ENCODE peak calls at places on chromosomes 12 and 14, in four cellular contexts. C is HepG2, O is GM12878, E is H1. Y is an unnamed sample.

GRCh38 chr14:75812592-75812991 is 151.5 kb downstream of the TTLL5 start:
- DNase-seq in O (no peak), E (no peak), C (no peak), Y (peak; percentile 3)

GRCh38 chr14:104558231-104559042 is 21.1 kb upstream of the C14orf180 start:
- DNase-seq in O (no peak), E (no peak), C (no peak), Y (no peak)

GRCh38 chr12:93860659-93861373 is 183.6 kb downstream of the CRADD start:
- DNase-seq in E (no peak), O (no peak), C (no peak), Y (no peak)

GRCh38 chr12:47981496-47982260 is 18.3 kb downstream of the TMEM106C start:
- DNase-seq in O (no peak), E (no peak), C (peak; percentile 34), Y (no peak)

GRCh38 chr14:57983235-57983634 is 117.3 kb upstream of the SLC35F4 start:
- DNase-seq in O (no peak), C (no peak), E (no peak), Y (no peak)

GRCh38 chr12:569803-570236 is 93.4 kb downstream of the NINJ2 start:
- DNase-seq in C (peak; percentile 66), E (no peak), O (no peak), Y (peak; percentile 87)

GRCh38 chr12:3122841-3123678 is 45.9 kb downstream of the TSPAN9 start:
- DNase-seq in E (no peak), O (no peak), C (no peak), Y (no peak)

GRCh38 chr14:79157369-79157768 is 987.2 kb downstream of the NRXN3 start:
- DNase-seq in O (no peak), C (no peak), E (no peak), Y (no peak)

GRCh38 chr12:51926718-51927117 is 19.4 kb downstream of the ACVRL1 start:
- DNase-seq in C (peak; percentile 23), E (no peak), O (no peak), Y (peak; percentile 38)

GRCh38 chr12:53754633-53755261 is 3.0 kb upstream of the CISTR start:
- DNase-seq in C (no peak), O (no peak), E (no peak), Y (no peak)

GRCh38 chr12:50062733-50063452 is 5.5 kb downstream of the ASIC1 start:
- DNase-seq in C (no peak), O (no peak), E (no peak), Y (no peak)

GRCh38 chr12:6452245-6452731 is 446 bp downstream of the TAPBPL start:
- DNase-seq in C (no peak), O (no peak), E (no peak), Y (no peak)

GRCh38 chr12:115166698-115167315 is 482.8 kb upstream of the TBX3 start:
- DNase-seq in C (peak; percentile 18), O (no peak), E (no peak), Y (no peak)

GRCh38 chr12:105018761-105019160 is 32.6 kb downstream of the NOPCHAP1 start:
- DNase-seq in O (no peak), E (no peak), C (no peak), Y (no peak)

GRCh38 chr14:68688872-68689371 is 103.9 kb downstream of the ZFP36L1 start:
- DNase-seq in C (no peak), E (no peak), O (no peak), Y (no peak)

GRCh38 chr12:90627180-90627896 is 327.6 kb downstream of the CCER1 start:
- DNase-seq in E (no peak), O (no peak), C (no peak), Y (no peak)

DNA sequence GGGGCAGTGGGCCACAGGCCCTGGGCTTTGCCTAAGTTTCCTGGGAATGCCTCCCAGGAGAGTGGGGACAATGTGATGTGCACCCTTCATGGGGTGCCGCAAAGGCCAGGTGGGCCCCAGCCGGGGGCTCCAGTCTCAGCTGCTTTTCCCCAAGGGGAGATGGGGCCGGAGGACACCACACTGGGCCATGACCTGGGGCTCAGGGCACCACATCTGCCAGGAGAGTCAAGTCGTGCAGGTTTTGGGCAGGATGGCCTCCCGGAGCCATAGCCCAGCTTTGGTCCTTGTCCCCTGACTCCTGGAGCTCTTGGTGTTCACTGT is 12.2 kb downstream of the HIP1R start:
- DNase-seq in C (no peak), O (no peak), E (no peak), Y (no peak)
- TF ChIP-seq SUZ12 in C (no peak), O (no peak), E (no peak), Y (no peak)

GRCh38 chr12:117060927-117061300 is 38.3 kb downstream of the TESC start:
- DNase-seq in C (no peak), O (no peak), E (no peak), Y (no peak)
- TF ChIP-seq ZNF274 in C (no peak), O (no peak), E (no peak), Y (no peak)

GRCh38 chr14:51424569-51425251 is 184.7 kb downstream of the TMX1 start:
- DNase-seq in O (no peak), E (no peak), C (no peak), Y (no peak)
- H3K9ac ChIP-seq in O (no peak overlapping the region), E (no peak overlapping the region), C (no peak overlapping the region), Y (no peak overlapping the region)

GRCh38 chr12:62127516-62127915 is 132.7 kb upstream of the USP15 start:
- DNase-seq in C (no peak), E (no peak), O (no peak), Y (no peak)

GRCh38 chr12:62128186-62128965 is 131.8 kb upstream of the USP15 start:
- DNase-seq in E (no peak), C (no peak), O (no peak), Y (no peak)

GRCh38 chr12:62123721-62124203 is 136.4 kb upstream of the USP15 start:
- DNase-seq in O (no peak), E (no peak), C (peak; percentile 31), Y (peak; percentile 51)
- TF ChIP-seq SUZ12 in O (no peak), E (no peak), C (no peak), Y (no peak)

GRCh38 chr12:107440596-107440995 is 245.0 kb upstream of the PWP1 start:
- DNase-seq in C (no peak), E (no peak), O (no peak), Y (no peak)

GRCh38 chr12:107443320-107444090 is 242.1 kb upstream of the PWP1 start:
- DNase-seq in E (no peak), O (no peak), C (no peak), Y (no peak)

GRCh38 chr12:107444771-107445170 is 240.8 kb upstream of the PWP1 start:
- DNase-seq in E (no peak), O (no peak), C (no peak), Y (no peak)

GRCh38 chr12:107441906-107442305 is 243.7 kb upstream of the PWP1 start:
- DNase-seq in E (no peak), C (no peak), O (no peak), Y (no peak)

GRCh38 chr12:107442593-107442992 is 243.0 kb upstream of the PWP1 start:
- DNase-seq in C (no peak), O (no peak), E (no peak), Y (no peak)
- TF ChIP-seq ZNF274 in C (no peak), O (no peak), E (no peak), Y (no peak)

GRCh38 chr12:110591508-110592051 is 8.5 kb upstream of the PPTC7 start:
- DNase-seq in C (peak; percentile 89), E (no peak), O (no peak), Y (no peak)
- H3K9ac ChIP-seq in C (peak overlapping the region; percentile 27), E (no peak overlapping the region), O (peak overlapping the region; percentile 28), Y (no peak overlapping the region)

GRCh38 chr12:32312049-32312670 is 87.2 kb upstream of the FGD4 start:
- DNase-seq in C (peak; percentile 42), E (no peak), O (peak; percentile 21), Y (peak; percentile 65)
- TF ChIP-seq SUZ12 in C (no peak), E (no peak), O (no peak), Y (no peak)

DNA sequence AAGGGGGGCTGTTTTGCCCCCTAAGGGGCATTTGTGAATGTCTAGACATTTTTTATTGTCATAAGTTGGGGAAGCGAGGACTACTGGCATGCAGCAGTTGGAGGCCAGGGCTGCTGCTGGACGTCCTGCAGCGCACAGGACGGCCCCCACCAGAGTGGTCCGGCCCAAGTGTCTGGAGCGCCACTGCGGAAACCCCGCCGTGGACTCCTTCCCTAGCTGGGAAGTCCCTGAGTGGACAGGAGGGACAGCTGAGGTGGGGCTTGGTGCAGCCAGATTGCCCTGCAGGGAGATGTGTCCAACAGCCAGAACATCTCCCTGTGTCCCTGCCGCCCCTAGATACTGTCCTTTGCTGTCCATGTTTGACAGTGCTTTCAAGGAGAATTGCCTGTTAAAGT is 5.5 kb downstream of the CKB start:
- DNase-seq in O (no peak), C (no peak), E (no peak), Y (no peak)
- TF ChIP-seq ZNF274 in O (no peak), C (no peak), E (no peak), Y (no peak)

DNA sequence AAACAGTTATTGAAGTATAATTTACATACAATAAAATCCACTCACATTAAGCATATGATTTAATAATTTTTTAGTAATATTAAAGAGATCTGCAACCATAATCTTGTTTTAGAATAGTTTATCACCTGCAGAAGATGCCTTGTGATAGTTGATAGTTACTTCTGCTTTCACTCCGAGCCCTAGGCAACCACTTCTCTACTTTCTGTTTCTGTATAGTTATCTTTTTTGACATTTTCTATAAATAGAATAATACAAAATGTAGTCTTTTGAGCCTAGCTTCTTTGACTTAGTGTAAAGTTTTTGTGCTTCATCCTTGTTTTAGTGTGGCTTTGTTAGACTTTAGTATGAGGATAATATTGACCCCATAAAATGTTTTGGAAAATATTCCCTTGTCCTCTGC is 111.0 kb downstream of the MNAT1 start:
- DNase-seq in C (no peak), E (no peak), O (peak; percentile 28), Y (no peak)
- H3K9ac ChIP-seq in C (no peak overlapping the region), E (no peak overlapping the region), O (no peak overlapping the region), Y (no peak overlapping the region)